ENCODE peak calls at places on chromosome 13, in seven cellular contexts. B is GM12878, H is DND-41, Q is heart right ventricle, F is neuronal stem cell, D is brain microvascular endothelial cell, R is AG04450. T is an unnamed sample.

GRCh38 chr13:75310005-75310580 is 171.9 kb downstream of the TBC1D4 start:
- DNase-seq in D (no peak), R (no peak), Q (no peak), F (no peak), H (no peak), B (no peak), T (no peak)

GRCh38 chr13:77300176-77301141 is 26.4 kb downstream of the MYCBP2 start:
- DNase-seq in R (peak), Q (no peak), F (no peak), B (no peak), H (no peak), D (peak), T (peak)

GRCh38 chr13:103431880-103432279 is 365.7 kb upstream of the SLC10A2 start:
- DNase-seq in R (no peak), F (no peak), B (no peak), H (no peak), Q (no peak), D (no peak), T (no peak)

GRCh38 chr13:32427852-32428580 is at the start of gene N4BP2L1:
- DNase-seq in B (peak), H (peak), F (no peak), D (peak), Q (peak), R (no peak), T (peak)

GRCh38 chr13:106277483-106278154 is 257.8 kb downstream of the EFNB2 start:
- DNase-seq in H (no peak), Q (peak), R (no peak), D (no peak), F (no peak), B (no peak), T (no peak)

GRCh38 chr13:19957320-19958118 is 1.0 kb upstream of the ZMYM2 start:
- DNase-seq in D (peak), Q (peak), H (no peak), B (peak), F (peak), R (peak), T (peak)

GRCh38 chr13:81927347-81927746 is 1586.4 kb upstream of the SPRY2 start:
- DNase-seq in B (no peak), Q (no peak), F (no peak), H (no peak), R (no peak), D (no peak), T (no peak)

GRCh38 chr13:98540476-98540875 is 36.4 kb downstream of the STK24 start:
- DNase-seq in Q (no peak), R (no peak), F (no peak), B (no peak), D (no peak), H (no peak), T (no peak)

GRCh38 chr13:109158383-109158782 is 529.0 kb downstream of the MYO16 start:
- DNase-seq in Q (no peak), H (no peak), B (no peak), R (no peak), F (no peak), D (no peak), T (no peak)

GRCh38 chr13:59534806-59535205 is 628.9 kb downstream of the DIAPH3 start:
- DNase-seq in F (no peak), R (no peak), H (no peak), D (no peak), Q (no peak), B (no peak), T (no peak)

GRCh38 chr13:59043016-59043415 is 1120.7 kb downstream of the DIAPH3 start:
- DNase-seq in F (no peak), Q (no peak), R (no peak), H (no peak), B (no peak), D (no peak), T (no peak)

GRCh38 chr13:62371737-62372136 is 956.1 kb upstream of the PCDH20 start:
- DNase-seq in B (no peak), D (no peak), Q (no peak), F (no peak), H (no peak), R (no peak), T (no peak)

GRCh38 chr13:82800391-82800790 is 1081.9 kb downstream of the SLITRK1 start:
- DNase-seq in F (no peak), B (no peak), D (no peak), H (no peak), Q (no peak), R (no peak), T (no peak)

GRCh38 chr13:74886496-74886895 is 595.5 kb downstream of the TBC1D4 start:
- DNase-seq in D (no peak), H (no peak), R (no peak), F (no peak), Q (no peak), B (no peak), T (no peak)

GRCh38 chr13:67147257-67148218 is 82.6 kb downstream of the PCDH9 start:
- DNase-seq in H (no peak), B (no peak), Q (peak), R (peak), D (peak), F (no peak), T (no peak)

GRCh38 chr13:39874331-39875055 is 219.0 kb downstream of the COG6 start:
- DNase-seq in Q (no peak), B (no peak), R (no peak), D (no peak), H (no peak), F (no peak), T (no peak)

GRCh38 chr13:104779311-104779710 is 1713.1 kb upstream of the SLC10A2 start:
- DNase-seq in Q (no peak), H (peak), F (peak), B (no peak), R (peak), D (peak), T (no peak)

GRCh38 chr13:76894401-76895110 is 8.4 kb upstream of the KCTD12 start:
- DNase-seq in B (no peak), F (no peak), Q (no peak), H (no peak), R (no peak), D (no peak), T (no peak)

GRCh38 chr13:113943821-113944565 is 29.9 kb downstream of the C13orf46 start:
- DNase-seq in B (no peak), R (no peak), H (no peak), D (no peak), F (no peak), Q (no peak), T (no peak)

GRCh38 chr13:111412251-111412650 is 91.8 kb downstream of the TEX29 start:
- DNase-seq in Q (no peak), H (no peak), F (no peak), B (no peak), R (no peak), D (no peak), T (no peak)

GRCh38 chr13:33323766-33324525 is 38.4 kb upstream of the STARD13 start:
- DNase-seq in R (no peak), F (no peak), B (no peak), D (peak), H (no peak), Q (no peak), T (no peak)

GRCh38 chr13:68232351-68233130 is 1002.4 kb upstream of the PCDH9 start:
- DNase-seq in Q (no peak), D (peak), F (peak), R (no peak), H (no peak), B (no peak), T (no peak)

GRCh38 chr13:97254809-97255208 is 32.7 kb downstream of the MBNL2 start:
- DNase-seq in B (no peak), F (no peak), D (no peak), Q (no peak), H (no peak), R (no peak), T (no peak)

GRCh38 chr13:97256343-97256783 is 34.2 kb downstream of the MBNL2 start:
- DNase-seq in H (no peak), F (no peak), Q (no peak), B (no peak), D (peak), R (peak), T (no peak)

GRCh38 chr13:97255515-97255999 is 33.4 kb downstream of the MBNL2 start:
- DNase-seq in F (no peak), D (no peak), B (no peak), H (no peak), Q (no peak), R (no peak), T (no peak)

GRCh38 chr13:97252735-97253134 is 30.6 kb downstream of the MBNL2 start:
- DNase-seq in H (no peak), F (no peak), Q (no peak), R (no peak), B (no peak), D (no peak), T (no peak)

GRCh38 chr13:97253581-97254293 is 31.6 kb downstream of the MBNL2 start:
- DNase-seq in F (no peak), D (no peak), Q (no peak), B (no peak), H (no peak), R (no peak), T (no peak)
- H3K4me3 ChIP-seq in F (no peak), D (no peak), Q (no peak), B (no peak), H (no peak), R (no peak), T (no peak)

DNA sequence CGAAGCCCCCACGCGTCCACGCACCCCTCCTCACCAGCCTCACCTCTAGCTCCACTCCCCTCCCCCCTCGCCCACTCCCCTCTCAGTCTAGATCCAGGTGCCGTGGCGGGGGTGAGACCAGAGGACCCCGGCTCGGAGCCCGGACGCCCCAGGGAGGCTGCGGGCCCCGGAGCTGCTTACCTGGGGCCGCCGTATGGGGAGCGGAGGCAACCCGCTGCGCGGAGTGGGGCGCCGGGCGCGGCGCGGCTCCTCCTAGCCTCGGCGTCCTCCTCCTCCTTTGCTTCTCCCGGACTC is 353 bp downstream of the ENOX1 start:
- DNase-seq in F (no peak), Q (no peak), D (no peak), H (no peak), R (no peak), B (no peak), T (no peak)
- H3K4me3 ChIP-seq in F (peak), Q (peak), D (peak), H (no peak), R (peak), B (peak), T (peak)

GRCh38 chr13:110232756-110233155 is 74.2 kb downstream of the COL4A1 start:
- DNase-seq in D (no peak), H (no peak), B (no peak), F (no peak), Q (peak), R (no peak), T (no peak)
- H3K4me3 ChIP-seq in D (no peak), H (no peak), B (no peak), F (no peak), Q (no peak), R (no peak), T (no peak)

GRCh38 chr13:30673669-30674521 is 56.2 kb downstream of the USPL1 start:
- DNase-seq in R (peak), F (peak), Q (peak), H (peak), D (peak), B (peak), T (peak)
- H3K4me3 ChIP-seq in R (peak), F (peak), Q (peak), H (no peak), D (peak), B (peak), T (peak)

GRCh38 chr13:95641961-95642621 is 2.4 kb downstream of the DZIP1 start:
- DNase-seq in B (no peak), H (no peak), D (peak), R (no peak), Q (no peak), F (peak), T (no peak)
- H3K4me3 ChIP-seq in B (no peak), H (no peak), D (peak), R (peak), Q (peak), F (no peak), T (no peak)

T was measured in GM06990.